ENCODE peak calls at places on chromosomes 11 and 22, in six cellular contexts. One of them, this sample, is unnamed.

GRCh38 chr11:81174646-81175330 is 1558.9 kb downstream of the FAM181B start:
- DNase-seq in NCI-H1105: no peak
- DNase-seq in T-helper 1 cell: no peak
- DNase-seq in stimulated activated naive CD4-positive, alpha-beta T cell treated with Interleukin-2 at 50 U/mL for 16 hours: no peak
- DNase-seq in mesothelial cell of epicardium: no peak
- DNase-seq in testis: no peak
- DNase-seq in this sample: no peak

GRCh38 chr11:79939111-79939510 is 498.3 kb upstream of the TENM4 start:
- DNase-seq in NCI-H1105: no peak
- DNase-seq in mesothelial cell of epicardium: no peak
- DNase-seq in T-helper 1 cell: no peak
- DNase-seq in stimulated activated naive CD4-positive, alpha-beta T cell treated with Interleukin-2 at 50 U/mL for 16 hours: no peak
- DNase-seq in testis: no peak
- DNase-seq in this sample: no peak

GRCh38 chr11:126507646-126508045 is 152.2 kb downstream of the ST3GAL4 start:
- DNase-seq in stimulated activated naive CD4-positive, alpha-beta T cell treated with Interleukin-2 at 50 U/mL for 16 hours: no peak
- DNase-seq in T-helper 1 cell: no peak
- DNase-seq in testis: no peak
- DNase-seq in NCI-H1105: no peak
- DNase-seq in mesothelial cell of epicardium: no peak
- DNase-seq in this sample: no peak

GRCh38 chr11:117668291-117668690 is 128.7 kb downstream of the DSCAML1 start:
- DNase-seq in mesothelial cell of epicardium: no peak
- DNase-seq in stimulated activated naive CD4-positive, alpha-beta T cell treated with Interleukin-2 at 50 U/mL for 16 hours: no peak
- DNase-seq in NCI-H1105: peak
- DNase-seq in testis: no peak
- DNase-seq in T-helper 1 cell: no peak
- DNase-seq in this sample: no peak

GRCh38 chr11:76698321-76699043 is 27.9 kb upstream of the LRRC32 start:
- DNase-seq in NCI-H1105: no peak
- DNase-seq in testis: no peak
- DNase-seq in T-helper 1 cell: no peak
- DNase-seq in stimulated activated naive CD4-positive, alpha-beta T cell treated with Interleukin-2 at 50 U/mL for 16 hours: no peak
- DNase-seq in mesothelial cell of epicardium: no peak
- DNase-seq in this sample: no peak

GRCh38 chr11:34651551-34651950 is 30.7 kb downstream of the EHF start:
- DNase-seq in testis: no peak
- DNase-seq in stimulated activated naive CD4-positive, alpha-beta T cell treated with Interleukin-2 at 50 U/mL for 16 hours: no peak
- DNase-seq in mesothelial cell of epicardium: no peak
- DNase-seq in T-helper 1 cell: no peak
- DNase-seq in NCI-H1105: no peak
- DNase-seq in this sample: peak

GRCh38 chr11:13011366-13012036 is 2.4 kb downstream of the RASSF10 start:
- DNase-seq in stimulated activated naive CD4-positive, alpha-beta T cell treated with Interleukin-2 at 50 U/mL for 16 hours: no peak
- DNase-seq in testis: no peak
- DNase-seq in mesothelial cell of epicardium: no peak
- DNase-seq in T-helper 1 cell: no peak
- DNase-seq in NCI-H1105: no peak
- DNase-seq in this sample: no peak

GRCh38 chr11:131064373-131064991 is 148.2 kb upstream of the SNX19 start:
- DNase-seq in T-helper 1 cell: no peak
- DNase-seq in NCI-H1105: peak
- DNase-seq in testis: peak
- DNase-seq in mesothelial cell of epicardium: peak
- DNase-seq in stimulated activated naive CD4-positive, alpha-beta T cell treated with Interleukin-2 at 50 U/mL for 16 hours: no peak
- DNase-seq in this sample: peak

GRCh38 chr11:70500076-70500847 is 101.9 kb downstream of the CTTN start:
- DNase-seq in testis: no peak
- DNase-seq in NCI-H1105: no peak
- DNase-seq in stimulated activated naive CD4-positive, alpha-beta T cell treated with Interleukin-2 at 50 U/mL for 16 hours: no peak
- DNase-seq in mesothelial cell of epicardium: no peak
- DNase-seq in T-helper 1 cell: no peak
- DNase-seq in this sample: no peak

GRCh38 chr11:44955019-44955738 is 4.5 kb upstream of the TP53I11 start:
- DNase-seq in stimulated activated naive CD4-positive, alpha-beta T cell treated with Interleukin-2 at 50 U/mL for 16 hours: no peak
- DNase-seq in testis: peak
- DNase-seq in mesothelial cell of epicardium: no peak
- DNase-seq in NCI-H1105: no peak
- DNase-seq in T-helper 1 cell: no peak
- DNase-seq in this sample: peak

GRCh38 chr22:32329202-32329645 is 28.4 kb upstream of the RFPL3 start:
- DNase-seq in stimulated activated naive CD4-positive, alpha-beta T cell treated with Interleukin-2 at 50 U/mL for 16 hours: no peak
- DNase-seq in mesothelial cell of epicardium: no peak
- DNase-seq in NCI-H1105: no peak
- DNase-seq in testis: peak
- DNase-seq in T-helper 1 cell: no peak
- DNase-seq in this sample: no peak

GRCh38 chr11:86955674-86956522 is 703 bp upstream of the FZD4 start:
- DNase-seq in NCI-H1105: peak
- DNase-seq in stimulated activated naive CD4-positive, alpha-beta T cell treated with Interleukin-2 at 50 U/mL for 16 hours: no peak
- DNase-seq in mesothelial cell of epicardium: peak
- DNase-seq in testis: peak
- DNase-seq in T-helper 1 cell: no peak
- DNase-seq in this sample: peak

GRCh38 chr22:41048791-41049717 is 43.3 kb upstream of the EP300 start:
- DNase-seq in T-helper 1 cell: no peak
- DNase-seq in testis: peak
- DNase-seq in mesothelial cell of epicardium: peak
- DNase-seq in stimulated activated naive CD4-positive, alpha-beta T cell treated with Interleukin-2 at 50 U/mL for 16 hours: no peak
- DNase-seq in NCI-H1105: no peak
- DNase-seq in this sample: no peak

GRCh38 chr11:14981507-14981906 is 9.4 kb upstream of the CALCA start:
- DNase-seq in stimulated activated naive CD4-positive, alpha-beta T cell treated with Interleukin-2 at 50 U/mL for 16 hours: no peak
- DNase-seq in mesothelial cell of epicardium: no peak
- DNase-seq in NCI-H1105: peak
- DNase-seq in T-helper 1 cell: no peak
- DNase-seq in testis: no peak
- DNase-seq in this sample: no peak

GRCh38 chr22:44870021-44870420 is 117.6 kb downstream of the ARHGAP8 start:
- DNase-seq in mesothelial cell of epicardium: no peak
- DNase-seq in stimulated activated naive CD4-positive, alpha-beta T cell treated with Interleukin-2 at 50 U/mL for 16 hours: no peak
- DNase-seq in testis: no peak
- DNase-seq in NCI-H1105: no peak
- DNase-seq in T-helper 1 cell: no peak
- DNase-seq in this sample: peak

GRCh38 chr11:120746836-120747609 is 235.5 kb downstream of the GRIK4 start:
- DNase-seq in testis: no peak
- DNase-seq in mesothelial cell of epicardium: no peak
- DNase-seq in stimulated activated naive CD4-positive, alpha-beta T cell treated with Interleukin-2 at 50 U/mL for 16 hours: no peak
- DNase-seq in T-helper 1 cell: no peak
- DNase-seq in NCI-H1105: peak
- DNase-seq in this sample: no peak